ENCODE peak calls at places on chromosome 1, in five cellular contexts. F, P, N, J and E are unnamed samples.

GRCh38 chr1:203172184-203173115 is 3.2 kb downstream of the MYBPH start:
- DNase-seq in F (peak), P (no peak), N (no peak), J (peak), E (peak)

GRCh38 chr1:205543351-205544305 is 39.2 kb downstream of the CDK18 start:
- DNase-seq in F (no peak), P (peak), N (peak), J (peak), E (peak)

GRCh38 chr1:238681021-238681420 is 705.3 kb upstream of the CHRM3 start:
- DNase-seq in F (no peak), P (no peak), N (no peak), J (no peak), E (no peak)

GRCh38 chr1:61202854-61203603 is 120.7 kb downstream of the NFIA start:
- DNase-seq in F (no peak), P (no peak), N (no peak), J (no peak), E (no peak)

GRCh38 chr1:27650527-27651175 is 15.7 kb upstream of the FGR start:
- DNase-seq in F (peak), P (no peak), N (no peak), J (no peak), E (no peak)

GRCh38 chr1:185300152-185300551 is 16.9 kb downstream of the IVNS1ABP start:
- DNase-seq in F (no peak), P (no peak), N (no peak), J (no peak), E (no peak)

GRCh38 chr1:208291923-208292711 is 47.9 kb upstream of the PLXNA2 start:
- DNase-seq in F (no peak), P (peak), N (no peak), J (no peak), E (peak)

GRCh38 chr1:20493839-20494608 is 8.0 kb upstream of the CAMK2N1 start:
- DNase-seq in F (peak), P (peak), N (no peak), J (peak), E (peak)

GRCh38 chr1:241840164-241840563 is 7.8 kb upstream of the EXO1 start:
- DNase-seq in F (no peak), P (no peak), N (no peak), J (no peak), E (no peak)